ENCODE peak calls at places on chromosomes 11 and 22, in four cellular contexts. One of them, this sample, is unnamed. For H3K36me3, the result is how much of the 10 kb centered on the place peaks cover.

GRCh38 chr11:47325271-47326041 is 27.0 kb downstream of the MYBPC3 start:
- DNase-seq in stomach: peak
- DNase-seq in endothelial cell of umbilical vein: no peak
- DNase-seq in spleen: no peak
- DNase-seq in this sample: peak

GRCh38 chr11:35723493-35724284 is 61.1 kb downstream of the TRIM44 start:
- DNase-seq in endothelial cell of umbilical vein: peak
- DNase-seq in spleen: no peak
- DNase-seq in stomach: no peak
- DNase-seq in this sample: no peak

GRCh38 chr11:62054081-62054480 is 69.7 kb upstream of the INCENP start:
- DNase-seq in stomach: no peak
- DNase-seq in spleen: peak
- DNase-seq in endothelial cell of umbilical vein: no peak
- DNase-seq in this sample: peak

GRCh38 chr11:123505546-123506299 is 75.7 kb downstream of the GRAMD1B start:
- DNase-seq in endothelial cell of umbilical vein: no peak
- DNase-seq in spleen: no peak
- DNase-seq in stomach: no peak
- DNase-seq in this sample: no peak

GRCh38 chr11:69878927-69879733 is 59.9 kb upstream of the FGF3 start:
- DNase-seq in stomach: no peak
- DNase-seq in spleen: peak
- DNase-seq in endothelial cell of umbilical vein: no peak
- DNase-seq in this sample: peak

GRCh38 chr22:19818264-19819208 is 36.1 kb downstream of the GNB1L start:
- DNase-seq in spleen: no peak
- DNase-seq in endothelial cell of umbilical vein: no peak
- DNase-seq in stomach: peak
- DNase-seq in this sample: no peak

GRCh38 chr11:74057251-74058151 is 48.6 kb upstream of the UCP3 start:
- DNase-seq in spleen: no peak
- DNase-seq in stomach: no peak
- DNase-seq in endothelial cell of umbilical vein: peak
- DNase-seq in this sample: no peak

GRCh38 chr11:33383075-33383919 is 126.1 kb downstream of the HIPK3 start:
- DNase-seq in stomach: no peak
- DNase-seq in endothelial cell of umbilical vein: no peak
- DNase-seq in spleen: no peak
- DNase-seq in this sample: no peak

GRCh38 chr22:35582218-35582860 is 34.8 kb downstream of the MB start:
- DNase-seq in stomach: no peak
- DNase-seq in endothelial cell of umbilical vein: no peak
- DNase-seq in spleen: no peak
- DNase-seq in this sample: no peak

GRCh38 chr11:13868710-13869403 is 93.7 kb upstream of the SPON1 start:
- DNase-seq in stomach: no peak
- DNase-seq in spleen: no peak
- DNase-seq in endothelial cell of umbilical vein: no peak
- DNase-seq in this sample: no peak

GRCh38 chr11:78190374-78190773 is 1.7 kb downstream of the USP35 start:
- DNase-seq in endothelial cell of umbilical vein: no peak
- DNase-seq in spleen: peak
- DNase-seq in stomach: no peak
- DNase-seq in this sample: peak

GRCh38 chr11:28981331-28981865 is 873.2 kb downstream of the METTL15 start:
- DNase-seq in spleen: no peak
- DNase-seq in endothelial cell of umbilical vein: peak
- DNase-seq in stomach: no peak
- DNase-seq in this sample: no peak

GRCh38 chr11:102269927-102270326 is 47.4 kb upstream of the BIRC3 start:
- DNase-seq in stomach: no peak
- DNase-seq in endothelial cell of umbilical vein: no peak
- DNase-seq in spleen: no peak
- DNase-seq in this sample: no peak

GRCh38 chr11:82992219-82992618 is 79.5 kb downstream of the RAB30 start:
- DNase-seq in stomach: no peak
- DNase-seq in endothelial cell of umbilical vein: no peak
- DNase-seq in spleen: no peak
- DNase-seq in this sample: peak

GRCh38 chr11:103354656-103355055 is 245.4 kb downstream of the DYNC2H1 start:
- DNase-seq in stomach: no peak
- DNase-seq in spleen: no peak
- DNase-seq in endothelial cell of umbilical vein: no peak
- DNase-seq in this sample: no peak

DNA sequence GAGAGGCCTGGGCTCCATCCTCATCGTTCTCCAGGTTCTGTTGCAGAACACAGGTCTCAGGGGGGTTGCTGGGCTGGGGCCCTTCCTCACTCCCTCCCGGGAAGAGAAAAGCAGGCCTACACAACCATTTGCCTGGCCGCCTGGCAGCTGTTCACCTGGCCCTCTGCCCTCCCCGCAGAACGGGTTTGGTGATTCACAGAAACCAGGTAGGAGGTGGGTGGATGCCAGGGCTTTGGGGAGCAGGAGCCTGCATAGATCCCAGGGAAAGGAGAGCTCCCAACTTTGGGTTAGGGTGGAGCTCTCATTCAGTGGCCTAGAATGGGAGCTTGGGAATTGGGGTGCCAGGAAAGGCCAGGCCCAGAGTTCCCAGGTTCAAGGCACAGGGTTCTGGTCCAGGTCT is 995 bp downstream of the TMEM134 start:
- DNase-seq in spleen: no peak
- DNase-seq in stomach: peak
- DNase-seq in endothelial cell of umbilical vein: no peak
- DNase-seq in this sample: no peak
- TF ChIP-seq POLR2AphosphoS5 in spleen: no peak
- TF ChIP-seq POLR2AphosphoS5 in stomach: peak
- TF ChIP-seq POLR2AphosphoS5 in endothelial cell of umbilical vein: no peak
- TF ChIP-seq POLR2AphosphoS5 in this sample: no peak

GRCh38 chr11:2415601-2416380 is 15.2 kb downstream of the TSSC4 start:
- DNase-seq in spleen: no peak
- DNase-seq in endothelial cell of umbilical vein: no peak
- DNase-seq in stomach: no peak
- DNase-seq in this sample: no peak

GRCh38 chr11:2413735-2414579 is 13.4 kb downstream of the TSSC4 start:
- DNase-seq in stomach: no peak
- DNase-seq in spleen: no peak
- DNase-seq in endothelial cell of umbilical vein: no peak
- DNase-seq in this sample: no peak

GRCh38 chr11:2415171-2415570 is 14.6 kb downstream of the TSSC4 start:
- DNase-seq in stomach: no peak
- DNase-seq in endothelial cell of umbilical vein: no peak
- DNase-seq in spleen: no peak
- DNase-seq in this sample: no peak

GRCh38 chr11:2416765-2417164 is 16.2 kb downstream of the TSSC4 start:
- DNase-seq in spleen: no peak
- DNase-seq in stomach: no peak
- DNase-seq in endothelial cell of umbilical vein: no peak
- DNase-seq in this sample: no peak

DNA sequence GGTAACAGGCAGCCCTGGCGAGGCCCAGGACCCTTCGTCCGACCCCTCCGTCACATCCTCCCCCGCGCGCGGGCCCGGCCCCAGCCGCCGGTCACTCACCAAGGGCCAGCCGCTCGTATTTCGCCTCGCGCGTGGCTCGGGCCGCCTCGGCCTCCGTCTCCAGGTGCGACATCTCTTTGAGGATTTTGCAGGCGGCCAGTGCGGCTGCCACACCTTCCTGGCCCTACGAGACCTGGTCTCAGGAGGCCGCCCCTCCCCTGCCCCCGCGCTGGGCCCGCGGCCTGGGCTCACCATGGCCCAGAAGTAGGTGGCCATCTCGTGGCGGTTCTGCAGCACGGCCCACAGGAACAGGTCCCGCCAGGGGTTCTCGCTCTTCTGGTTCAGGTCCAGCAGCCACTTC is 14.1 kb downstream of the TSSC4 start:
- DNase-seq in endothelial cell of umbilical vein: no peak
- DNase-seq in spleen: no peak
- DNase-seq in stomach: no peak
- DNase-seq in this sample: no peak
- H3K36me3 ChIP-seq in endothelial cell of umbilical vein: under half
- H3K36me3 ChIP-seq in spleen: under half
- H3K36me3 ChIP-seq in stomach: under half
- H3K36me3 ChIP-seq in this sample: under half

GRCh38 chr22:38572065-38572464 is 2.1 kb upstream of the DMC1 start:
- DNase-seq in endothelial cell of umbilical vein: peak
- DNase-seq in spleen: no peak
- DNase-seq in stomach: no peak
- DNase-seq in this sample: no peak

GRCh38 chr22:38570841-38571364 is 920 bp upstream of the DMC1 start:
- DNase-seq in endothelial cell of umbilical vein: no peak
- DNase-seq in spleen: peak
- DNase-seq in stomach: peak
- DNase-seq in this sample: peak

GRCh38 chr22:38567531-38568245 is 2.3 kb downstream of the DMC1 start:
- DNase-seq in endothelial cell of umbilical vein: no peak
- DNase-seq in spleen: no peak
- DNase-seq in stomach: no peak
- DNase-seq in this sample: no peak

GRCh38 chr22:38569181-38569971 is 607 bp downstream of the DMC1 start:
- DNase-seq in stomach: no peak
- DNase-seq in spleen: peak
- DNase-seq in endothelial cell of umbilical vein: no peak
- DNase-seq in this sample: peak

GRCh38 chr22:38569972-38570840 is at the start of gene DMC1:
- DNase-seq in spleen: peak
- DNase-seq in endothelial cell of umbilical vein: peak
- DNase-seq in stomach: peak
- DNase-seq in this sample: peak
- TF ChIP-seq POLR2AphosphoS5 in spleen: peak
- TF ChIP-seq POLR2AphosphoS5 in endothelial cell of umbilical vein: no peak
- TF ChIP-seq POLR2AphosphoS5 in stomach: peak
- TF ChIP-seq POLR2AphosphoS5 in this sample: peak

DNA sequence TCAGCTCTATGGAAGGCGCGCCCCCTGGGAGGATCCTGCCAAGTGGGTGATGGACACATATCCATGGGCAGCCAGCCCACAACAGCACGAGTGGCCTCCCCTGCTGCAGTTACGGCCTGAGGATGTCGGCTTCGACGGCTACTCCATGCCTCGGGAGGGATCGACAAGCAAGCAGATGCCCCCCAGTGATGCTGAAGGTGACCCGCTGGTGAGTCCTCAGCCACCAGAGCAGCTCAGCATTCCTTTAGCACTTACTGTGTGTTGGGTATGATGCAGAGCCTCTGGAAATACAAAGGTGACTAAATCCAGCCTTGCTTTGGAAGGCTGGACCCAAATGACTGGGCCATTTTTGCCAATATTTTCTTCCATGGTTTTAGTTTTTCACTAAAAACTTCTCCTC is 45.7 kb downstream of the DBX1 start:
- DNase-seq in spleen: no peak
- DNase-seq in stomach: no peak
- DNase-seq in endothelial cell of umbilical vein: no peak
- DNase-seq in this sample: no peak
- H3K36me3 ChIP-seq in spleen: under half
- H3K36me3 ChIP-seq in stomach: under half
- H3K36me3 ChIP-seq in endothelial cell of umbilical vein: under half
- H3K36me3 ChIP-seq in this sample: under half

DNA sequence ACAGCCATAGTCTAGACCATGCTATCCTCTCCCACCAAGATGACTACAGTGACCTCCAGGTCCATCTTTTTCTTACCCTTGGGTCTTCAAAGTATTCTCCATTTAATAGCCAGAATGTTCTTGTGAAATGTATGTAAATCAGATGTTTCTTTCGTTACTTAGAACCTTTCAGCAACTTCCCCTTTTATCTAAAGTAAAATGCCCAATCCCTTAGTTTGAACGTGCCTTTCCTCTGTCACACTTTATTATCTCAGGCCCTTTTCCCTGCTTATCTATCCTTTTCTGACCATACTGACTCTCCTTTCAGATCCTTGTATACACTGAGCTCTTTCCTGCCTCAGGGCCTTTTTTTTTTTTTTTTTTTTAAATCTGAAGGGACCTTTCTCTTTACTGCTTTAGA is 17.9 kb downstream of the RBM4B start:
- DNase-seq in endothelial cell of umbilical vein: no peak
- DNase-seq in stomach: no peak
- DNase-seq in spleen: no peak
- DNase-seq in this sample: no peak
- TF ChIP-seq POLR2AphosphoS5 in endothelial cell of umbilical vein: no peak
- TF ChIP-seq POLR2AphosphoS5 in stomach: no peak
- TF ChIP-seq POLR2AphosphoS5 in spleen: no peak
- TF ChIP-seq POLR2AphosphoS5 in this sample: no peak

This sample was measured in sigmoid colon.